ENCODE peak calls at places on chromosome 1, in ten cellular contexts. One of them, this sample, is unnamed.

GRCh38 chr1:226635456-226635941 is 86.9 kb downstream of the STUM start:
- DNase-seq in GM23338: no peak
- DNase-seq in IMR-90: no peak
- DNase-seq in stomach: peak; percentile 59
- DNase-seq in fibroblast of lung: no peak
- DNase-seq in psoas muscle: no peak
- DNase-seq in heart left ventricle: peak; percentile 25
- DNase-seq in left lung: peak; percentile 18
- DNase-seq in PC-3: peak; percentile 96
- DNase-seq in tibial artery: peak; percentile 17
- DNase-seq in this sample: peak; percentile 8

GRCh38 chr1:205319081-205320018 is 2.2 kb downstream of the NUAK2 start:
- DNase-seq in GM23338: no peak
- DNase-seq in IMR-90: peak; percentile 78
- DNase-seq in stomach: peak; percentile 94
- DNase-seq in fibroblast of lung: peak; percentile 79
- DNase-seq in psoas muscle: peak; percentile 58
- DNase-seq in heart left ventricle: peak; percentile 63
- DNase-seq in left lung: peak; percentile 74
- DNase-seq in PC-3: peak; percentile 85
- DNase-seq in tibial artery: peak; percentile 69
- DNase-seq in this sample: peak; percentile 87

GRCh38 chr1:213564215-213564659 is 423.5 kb upstream of the PROX1 start:
- DNase-seq in GM23338: peak; percentile 78
- DNase-seq in IMR-90: no peak
- DNase-seq in stomach: no peak
- DNase-seq in fibroblast of lung: no peak
- DNase-seq in psoas muscle: no peak
- DNase-seq in heart left ventricle: no peak
- DNase-seq in left lung: no peak
- DNase-seq in PC-3: peak; percentile 68
- DNase-seq in tibial artery: no peak
- DNase-seq in this sample: peak; percentile 19

GRCh38 chr1:20496241-20496661 is 10.2 kb upstream of the CAMK2N1 start:
- DNase-seq in GM23338: no peak
- DNase-seq in IMR-90: peak; percentile 82
- DNase-seq in stomach: no peak
- DNase-seq in fibroblast of lung: peak; percentile 90
- DNase-seq in psoas muscle: no peak
- DNase-seq in heart left ventricle: no peak
- DNase-seq in left lung: no peak
- DNase-seq in PC-3: peak; percentile 98
- DNase-seq in tibial artery: no peak
- DNase-seq in this sample: no peak

GRCh38 chr1:171110485-171111340 is 20.0 kb downstream of the FMO3 start:
- DNase-seq in GM23338: no peak
- DNase-seq in IMR-90: peak; percentile 75
- DNase-seq in stomach: no peak
- DNase-seq in fibroblast of lung: peak; percentile 29
- DNase-seq in psoas muscle: no peak
- DNase-seq in heart left ventricle: no peak
- DNase-seq in left lung: no peak
- DNase-seq in PC-3: no peak
- DNase-seq in tibial artery: no peak
- DNase-seq in this sample: no peak

GRCh38 chr1:18516473-18516872 is 35.7 kb downstream of the KLHDC7A start:
- DNase-seq in GM23338: peak; percentile 28
- DNase-seq in IMR-90: no peak
- DNase-seq in stomach: no peak
- DNase-seq in fibroblast of lung: no peak
- DNase-seq in psoas muscle: no peak
- DNase-seq in heart left ventricle: no peak
- DNase-seq in left lung: no peak
- DNase-seq in PC-3: no peak
- DNase-seq in tibial artery: no peak
- DNase-seq in this sample: no peak

GRCh38 chr1:65002508-65003315 is 36.4 kb upstream of the JAK1 start:
- DNase-seq in GM23338: peak; percentile 83
- DNase-seq in IMR-90: peak; percentile 79
- DNase-seq in stomach: peak; percentile 77
- DNase-seq in fibroblast of lung: peak; percentile 79
- DNase-seq in psoas muscle: peak; percentile 91
- DNase-seq in heart left ventricle: peak; percentile 88
- DNase-seq in left lung: peak; percentile 88
- DNase-seq in PC-3: peak; percentile 40
- DNase-seq in tibial artery: peak; percentile 95
- DNase-seq in this sample: peak; percentile 78

GRCh38 chr1:18945401-18945849 is 11.1 kb downstream of the IFFO2 start:
- DNase-seq in GM23338: peak; percentile 58
- DNase-seq in IMR-90: peak; percentile 62
- DNase-seq in stomach: no peak
- DNase-seq in fibroblast of lung: peak; percentile 71
- DNase-seq in psoas muscle: no peak
- DNase-seq in heart left ventricle: no peak
- DNase-seq in left lung: no peak
- DNase-seq in PC-3: no peak
- DNase-seq in tibial artery: no peak
- DNase-seq in this sample: peak; percentile 62

GRCh38 chr1:67847466-67847865 is 14.2 kb upstream of the GNG12 start:
- DNase-seq in GM23338: no peak
- DNase-seq in IMR-90: peak; percentile 74
- DNase-seq in stomach: no peak
- DNase-seq in fibroblast of lung: peak; percentile 77
- DNase-seq in psoas muscle: no peak
- DNase-seq in heart left ventricle: no peak
- DNase-seq in left lung: no peak
- DNase-seq in PC-3: no peak
- DNase-seq in tibial artery: no peak
- DNase-seq in this sample: no peak

GRCh38 chr1:56953386-56953785 is 12.4 kb downstream of the C8B start:
- DNase-seq in GM23338: no peak
- DNase-seq in IMR-90: no peak
- DNase-seq in stomach: no peak
- DNase-seq in fibroblast of lung: no peak
- DNase-seq in psoas muscle: no peak
- DNase-seq in heart left ventricle: no peak
- DNase-seq in left lung: no peak
- DNase-seq in PC-3: no peak
- DNase-seq in tibial artery: no peak
- DNase-seq in this sample: no peak

GRCh38 chr1:91693542-91693941 is 192.4 kb downstream of the TGFBR3 start:
- DNase-seq in GM23338: no peak
- DNase-seq in IMR-90: peak; percentile 61
- DNase-seq in stomach: peak; percentile 51
- DNase-seq in fibroblast of lung: peak; percentile 28
- DNase-seq in psoas muscle: peak; percentile 25
- DNase-seq in heart left ventricle: peak; percentile 75
- DNase-seq in left lung: no peak
- DNase-seq in PC-3: no peak
- DNase-seq in tibial artery: peak; percentile 70
- DNase-seq in this sample: no peak

GRCh38 chr1:51316764-51317120 is 13.6 kb downstream of the TTC39A start:
- DNase-seq in GM23338: no peak
- DNase-seq in IMR-90: no peak
- DNase-seq in stomach: no peak
- DNase-seq in fibroblast of lung: peak; percentile 27
- DNase-seq in psoas muscle: no peak
- DNase-seq in heart left ventricle: no peak
- DNase-seq in left lung: no peak
- DNase-seq in PC-3: no peak
- DNase-seq in tibial artery: no peak
- DNase-seq in this sample: no peak

GRCh38 chr1:229254910-229255541 is 15.9 kb upstream of the RAB4A start:
- DNase-seq in GM23338: peak; percentile 65
- DNase-seq in IMR-90: no peak
- DNase-seq in stomach: no peak
- DNase-seq in fibroblast of lung: no peak
- DNase-seq in psoas muscle: no peak
- DNase-seq in heart left ventricle: no peak
- DNase-seq in left lung: no peak
- DNase-seq in PC-3: peak; percentile 64
- DNase-seq in tibial artery: no peak
- DNase-seq in this sample: no peak

GRCh38 chr1:62198781-62199125 is 4.1 kb downstream of the L1TD1 start:
- DNase-seq in GM23338: no peak
- DNase-seq in IMR-90: no peak
- DNase-seq in stomach: no peak
- DNase-seq in fibroblast of lung: peak; percentile 31
- DNase-seq in psoas muscle: no peak
- DNase-seq in heart left ventricle: no peak
- DNase-seq in left lung: no peak
- DNase-seq in PC-3: no peak
- DNase-seq in tibial artery: no peak
- DNase-seq in this sample: no peak

GRCh38 chr1:205044745-205045144 is 1.7 kb downstream of the CNTN2 start:
- DNase-seq in GM23338: peak; percentile 44
- DNase-seq in IMR-90: no peak
- DNase-seq in stomach: no peak
- DNase-seq in fibroblast of lung: no peak
- DNase-seq in psoas muscle: no peak
- DNase-seq in heart left ventricle: no peak
- DNase-seq in left lung: no peak
- DNase-seq in PC-3: no peak
- DNase-seq in tibial artery: no peak
- DNase-seq in this sample: no peak

GRCh38 chr1:201217146-201217545 is 26.5 kb downstream of the IGFN1 start:
- DNase-seq in GM23338: no peak
- DNase-seq in IMR-90: no peak
- DNase-seq in stomach: no peak
- DNase-seq in fibroblast of lung: no peak
- DNase-seq in psoas muscle: no peak
- DNase-seq in heart left ventricle: no peak
- DNase-seq in left lung: peak; percentile 30
- DNase-seq in PC-3: no peak
- DNase-seq in tibial artery: no peak
- DNase-seq in this sample: no peak

GRCh38 chr1:88422037-88422436 is 262.0 kb upstream of the PKN2 start:
- DNase-seq in GM23338: no peak
- DNase-seq in IMR-90: no peak
- DNase-seq in stomach: no peak
- DNase-seq in fibroblast of lung: peak; percentile 35
- DNase-seq in psoas muscle: no peak
- DNase-seq in heart left ventricle: no peak
- DNase-seq in left lung: no peak
- DNase-seq in PC-3: peak; percentile 56
- DNase-seq in tibial artery: no peak
- DNase-seq in this sample: no peak
- H3K4me3 ChIP-seq in GM23338: no peak overlapping the region
- H3K4me3 ChIP-seq in IMR-90: no peak overlapping the region
- H3K4me3 ChIP-seq in stomach: no peak overlapping the region
- H3K4me3 ChIP-seq in fibroblast of lung: no peak overlapping the region
- H3K4me3 ChIP-seq in psoas muscle: no peak overlapping the region
- H3K4me3 ChIP-seq in heart left ventricle: no peak overlapping the region
- H3K4me3 ChIP-seq in left lung: no peak overlapping the region
- H3K4me3 ChIP-seq in PC-3: no peak overlapping the region
- H3K4me3 ChIP-seq in tibial artery: no peak overlapping the region
- H3K4me3 ChIP-seq in this sample: no peak overlapping the region

GRCh38 chr1:169235568-169235967 is 129.1 kb downstream of the ATP1B1 start:
- DNase-seq in GM23338: no peak
- DNase-seq in IMR-90: no peak
- DNase-seq in stomach: no peak
- DNase-seq in fibroblast of lung: no peak
- DNase-seq in psoas muscle: no peak
- DNase-seq in heart left ventricle: no peak
- DNase-seq in left lung: no peak
- DNase-seq in PC-3: no peak
- DNase-seq in tibial artery: no peak
- DNase-seq in this sample: no peak
- H3K27ac ChIP-seq in GM23338: no peak overlapping the region
- H3K27ac ChIP-seq in IMR-90: no peak overlapping the region
- H3K27ac ChIP-seq in stomach: no peak overlapping the region
- H3K27ac ChIP-seq in fibroblast of lung: no peak overlapping the region
- H3K27ac ChIP-seq in psoas muscle: peak overlapping the region; percentile 56
- H3K27ac ChIP-seq in heart left ventricle: no peak overlapping the region
- H3K27ac ChIP-seq in left lung: no peak overlapping the region
- H3K27ac ChIP-seq in PC-3: no peak overlapping the region
- H3K27ac ChIP-seq in tibial artery: no peak overlapping the region
- H3K27ac ChIP-seq in this sample: peak overlapping the region; percentile 32

GRCh38 chr1:175182347-175182746 is 10.2 kb downstream of the KIAA0040 start:
- DNase-seq in GM23338: no peak
- DNase-seq in IMR-90: no peak
- DNase-seq in stomach: no peak
- DNase-seq in fibroblast of lung: no peak
- DNase-seq in psoas muscle: no peak
- DNase-seq in heart left ventricle: no peak
- DNase-seq in left lung: no peak
- DNase-seq in PC-3: no peak
- DNase-seq in tibial artery: no peak
- DNase-seq in this sample: no peak
- H3K4me1 ChIP-seq in GM23338: peaks cover 5% of the 10 kb centered on the region
- H3K4me1 ChIP-seq in IMR-90: no peaks in the 10 kb centered on the region
- H3K4me1 ChIP-seq in stomach: no peaks in the 10 kb centered on the region
- H3K4me1 ChIP-seq in fibroblast of lung: no peaks in the 10 kb centered on the region
- H3K4me1 ChIP-seq in psoas muscle: peaks cover 20% of the 10 kb centered on the region
- H3K4me1 ChIP-seq in heart left ventricle: peaks cover 23% of the 10 kb centered on the region
- H3K4me1 ChIP-seq in left lung: peaks cover 4% of the 10 kb centered on the region
- H3K4me1 ChIP-seq in PC-3: peaks cover 5% of the 10 kb centered on the region
- H3K4me1 ChIP-seq in tibial artery: peaks cover 20% of the 10 kb centered on the region
- H3K4me1 ChIP-seq in this sample: no peaks in the 10 kb centered on the region

GRCh38 chr1:39107891-39108290 is 81.7 kb downstream of the NDUFS5 start:
- DNase-seq in GM23338: no peak
- DNase-seq in IMR-90: no peak
- DNase-seq in stomach: no peak
- DNase-seq in fibroblast of lung: no peak
- DNase-seq in psoas muscle: no peak
- DNase-seq in heart left ventricle: no peak
- DNase-seq in left lung: no peak
- DNase-seq in PC-3: no peak
- DNase-seq in tibial artery: no peak
- DNase-seq in this sample: no peak
- H3K4me3 ChIP-seq in GM23338: peak overlapping the region; percentile 80
- H3K4me3 ChIP-seq in IMR-90: peak overlapping the region; percentile 95
- H3K4me3 ChIP-seq in stomach: peak overlapping the region; percentile 75
- H3K4me3 ChIP-seq in fibroblast of lung: peak overlapping the region; percentile 68
- H3K4me3 ChIP-seq in psoas muscle: peak overlapping the region; percentile 80
- H3K4me3 ChIP-seq in heart left ventricle: peak overlapping the region; percentile 56
- H3K4me3 ChIP-seq in left lung: peak overlapping the region; percentile 71
- H3K4me3 ChIP-seq in PC-3: peak overlapping the region; percentile 86
- H3K4me3 ChIP-seq in tibial artery: peak overlapping the region; percentile 72
- H3K4me3 ChIP-seq in this sample: no peak overlapping the region

DNA sequence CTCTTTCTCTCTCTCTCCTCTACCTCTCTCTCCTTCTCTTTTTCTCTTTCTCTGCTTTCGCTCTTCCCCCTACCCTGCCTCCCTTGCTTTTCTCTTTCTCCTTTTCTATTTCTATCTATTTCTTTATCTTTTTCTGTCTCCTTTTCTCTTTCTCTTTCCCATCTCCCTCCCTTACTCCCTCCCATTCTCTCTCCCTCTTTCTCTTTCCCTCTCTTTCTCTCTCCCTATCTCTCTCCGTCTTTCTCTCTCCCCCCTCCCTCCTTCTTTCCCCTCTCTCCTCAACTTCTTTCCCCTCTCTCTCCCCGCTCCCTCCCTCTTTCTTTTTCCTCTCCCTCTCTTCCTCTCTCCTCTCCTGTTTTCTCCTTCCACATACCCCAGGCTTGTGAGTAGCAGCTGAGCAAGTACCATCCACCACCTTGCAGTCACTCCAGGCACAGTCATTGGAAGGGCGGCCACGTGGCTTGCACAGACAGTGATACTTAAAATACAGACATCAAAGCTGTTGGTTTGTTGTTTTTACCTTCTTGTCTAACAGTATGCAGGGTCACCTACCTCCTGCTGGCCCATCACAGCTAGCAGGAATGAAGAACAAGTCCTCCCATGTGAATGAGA is 209.1 kb upstream of the COA6 start:
- DNase-seq in GM23338: peak; percentile 36
- DNase-seq in IMR-90: no peak
- DNase-seq in stomach: no peak
- DNase-seq in fibroblast of lung: no peak
- DNase-seq in psoas muscle: no peak
- DNase-seq in heart left ventricle: no peak
- DNase-seq in left lung: no peak
- DNase-seq in PC-3: no peak
- DNase-seq in tibial artery: no peak
- DNase-seq in this sample: no peak
- H3K27ac ChIP-seq in GM23338: no peak overlapping the region
- H3K27ac ChIP-seq in IMR-90: no peak overlapping the region
- H3K27ac ChIP-seq in stomach: no peak overlapping the region
- H3K27ac ChIP-seq in fibroblast of lung: no peak overlapping the region
- H3K27ac ChIP-seq in psoas muscle: no peak overlapping the region
- H3K27ac ChIP-seq in heart left ventricle: no peak overlapping the region
- H3K27ac ChIP-seq in left lung: no peak overlapping the region
- H3K27ac ChIP-seq in PC-3: no peak overlapping the region
- H3K27ac ChIP-seq in tibial artery: no peak overlapping the region
- H3K27ac ChIP-seq in this sample: no peak overlapping the region